ENCODE peak calls at places on chromosome 2, in ten cellular contexts. I, M, F, B, L, A, Y, C, R and H are unnamed samples.

GRCh38 chr2:112001942-112002341 is 53.1 kb upstream of the TMEM87B start:
- DNase-seq in R (no peak), C (no peak), Y (no peak), F (no peak), M (no peak), B (no peak), A (no peak), I (no peak), L (no peak), H (no peak)

GRCh38 chr2:54360055-54360792 is 95.9 kb upstream of the SPTBN1 start:
- DNase-seq in C (no peak), A (peak; percentile 67), Y (peak; percentile 70), L (no peak), M (no peak), R (no peak), I (peak; percentile 67), B (no peak), F (no peak), H (no peak)

GRCh38 chr2:23760746-23761145 is 166.2 kb downstream of the ATAD2B start:
- DNase-seq in M (no peak), R (no peak), C (peak; percentile 7), Y (no peak), I (peak; percentile 80), F (no peak), A (no peak), B (no peak), L (no peak), H (no peak)

GRCh38 chr2:20516646-20517341 is 69.9 kb downstream of the RHOB start:
- DNase-seq in B (peak; percentile 70), I (peak; percentile 42), Y (no peak), R (no peak), L (no peak), C (peak; percentile 58), M (no peak), A (no peak), F (peak; percentile 39), H (no peak)

GRCh38 chr2:215002500-215002899 is 135.9 kb downstream of the ABCA12 start:
- DNase-seq in M (no peak), I (peak; percentile 46), B (no peak), Y (no peak), C (peak; percentile 39), R (peak; percentile 57), F (no peak), A (no peak), L (no peak), H (no peak)

GRCh38 chr2:8576525-8577157 is 105.2 kb upstream of the ID2 start:
- DNase-seq in A (no peak), R (no peak), B (no peak), C (no peak), F (peak; percentile 33), M (no peak), Y (peak; percentile 70), I (no peak), L (peak; percentile 29), H (no peak)

GRCh38 chr2:13581471-13581870 is 864.7 kb downstream of the TRIB2 start:
- DNase-seq in I (no peak), F (no peak), B (no peak), A (no peak), L (no peak), Y (no peak), C (no peak), M (no peak), R (no peak), H (no peak)

GRCh38 chr2:4914551-4914950 is 777.6 kb upstream of the SOX11 start:
- DNase-seq in R (no peak), I (no peak), F (peak; percentile 16), B (no peak), L (no peak), Y (no peak), C (no peak), M (no peak), A (no peak), H (no peak)

GRCh38 chr2:94870392-94871225 is 621 bp upstream of the TEKT4 start:
- DNase-seq in B (no peak), F (no peak), A (no peak), R (peak; percentile 50), I (no peak), L (no peak), M (peak; percentile 50), C (peak; percentile 17), Y (no peak), H (no peak)

GRCh38 chr2:94869552-94870391 is 1.5 kb upstream of the TEKT4 start:
- DNase-seq in B (no peak), L (no peak), F (no peak), R (no peak), I (no peak), C (no peak), Y (no peak), A (no peak), M (peak; percentile 43), H (no peak)

GRCh38 chr2:94872676-94873361 is 1.6 kb downstream of the TEKT4 start:
- DNase-seq in L (no peak), C (no peak), F (no peak), B (no peak), Y (no peak), R (no peak), M (no peak), A (no peak), I (no peak), H (no peak)

GRCh38 chr2:94872088-94872618 is 923 bp downstream of the TEKT4 start:
- DNase-seq in C (no peak), B (no peak), I (no peak), A (no peak), F (no peak), Y (no peak), L (no peak), R (no peak), M (no peak), H (no peak)

DNA sequence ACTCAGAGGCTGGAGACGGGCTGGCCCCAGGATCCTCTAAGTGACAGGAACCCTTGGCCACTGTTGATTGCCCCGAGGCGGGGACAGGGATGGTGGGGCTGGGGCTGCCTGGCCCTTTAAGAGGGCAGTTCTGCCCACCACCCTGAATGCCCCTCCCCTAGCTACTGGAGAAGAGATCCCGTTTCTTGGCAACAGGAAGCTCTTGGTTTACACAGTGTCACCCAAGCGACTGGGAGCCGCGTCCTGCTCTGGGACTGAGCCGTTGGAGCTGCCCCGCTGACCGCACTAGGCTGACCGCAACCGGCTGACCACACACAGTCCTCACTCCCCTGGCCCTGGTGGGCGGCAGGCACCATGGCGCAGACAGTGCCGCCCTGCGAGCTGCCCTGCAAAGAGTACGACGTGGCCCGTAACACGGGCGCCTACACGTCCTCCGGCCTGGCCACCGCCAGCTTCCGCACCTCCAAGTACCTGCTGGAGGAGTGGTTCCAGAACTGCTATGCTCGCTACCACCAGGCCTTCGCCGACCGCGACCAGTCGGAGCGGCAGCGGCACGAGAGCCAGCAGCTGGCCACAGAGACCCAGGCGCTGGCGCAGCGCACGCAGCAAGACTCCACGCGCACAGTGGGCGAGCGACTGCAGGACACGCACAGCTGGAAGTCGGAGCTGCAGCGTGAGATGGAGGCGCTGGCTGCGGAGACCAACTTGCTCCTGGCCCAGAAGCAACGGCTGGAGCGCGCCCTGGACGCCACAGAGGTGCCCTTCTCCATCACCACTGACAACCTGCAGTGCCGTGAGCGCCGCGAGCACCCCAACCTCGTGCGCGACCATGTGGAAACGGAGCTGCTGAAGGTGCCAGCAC is at the start of gene TEKT4:
- DNase-seq in M (peak; percentile 55), C (no peak), A (no peak), I (no peak), R (no peak), L (no peak), Y (no peak), B (no peak), F (no peak), H (no peak)
- H3K27me3 ChIP-seq in M (no peaks in the 10 kb centered on the region), C (peaks cover 32% of the 10 kb centered on the region), A (peaks cover 18% of the 10 kb centered on the region), I (peaks cover 2% of the 10 kb centered on the region), R (no peaks in the 10 kb centered on the region), L (peaks cover 43% of the 10 kb centered on the region), Y (peaks cover 14% of the 10 kb centered on the region), B (no peaks in the 10 kb centered on the region), F (peaks cover 21% of the 10 kb centered on the region), H (no peaks in the 10 kb centered on the region)

GRCh38 chr2:74894261-74895030 is 60.5 kb downstream of the HK2 start:
- DNase-seq in R (no peak), M (no peak), B (no peak), A (no peak), Y (no peak), F (no peak), C (no peak), I (peak; percentile 78), L (no peak), H (no peak)
- TF ChIP-seq POLR2A in R (no peak), M (no peak), B (no peak), A (no peak), Y (no peak), F (no peak), C (no peak), I (no peak), L (no peak), H (no peak)

GRCh38 chr2:113273031-113273551 is 5.6 kb downstream of the PAX8 start:
- DNase-seq in B (no peak), F (no peak), Y (no peak), C (peak; percentile 28), L (no peak), I (peak; percentile 47), A (no peak), M (no peak), R (peak; percentile 28), H (no peak)
- H3K27me3 ChIP-seq in B (peaks cover 8% of the 10 kb centered on the region), F (peaks cover 28% of the 10 kb centered on the region), Y (peaks cover 66% of the 10 kb centered on the region), C (peaks cover 15% of the 10 kb centered on the region), L (peaks cover 77% of the 10 kb centered on the region), I (peaks cover 78% of the 10 kb centered on the region), A (peaks cover 86% of the 10 kb centered on the region), M (no peaks in the 10 kb centered on the region), R (peaks cover 19% of the 10 kb centered on the region), H (peaks cover 23% of the 10 kb centered on the region)

GRCh38 chr2:219551412-219551811 is 7.6 kb downstream of the TMEM198 start:
- DNase-seq in L (no peak), Y (peak; percentile 64), A (no peak), F (no peak), C (no peak), R (peak; percentile 70), I (peak; percentile 49), B (no peak), M (no peak), H (no peak)

GRCh38 chr2:219551863-219552381 is 8.1 kb downstream of the TMEM198 start:
- DNase-seq in A (no peak), I (no peak), C (no peak), R (no peak), B (no peak), F (no peak), Y (peak; percentile 52), L (peak; percentile 23), M (no peak), H (no peak)

GRCh38 chr2:219553168-219553417 is 9.3 kb downstream of the TMEM198 start:
- DNase-seq in B (no peak), M (no peak), A (no peak), L (no peak), R (no peak), I (no peak), Y (no peak), C (no peak), F (no peak), H (no peak)

GRCh38 chr2:219553463-219553862 is 9.6 kb downstream of the TMEM198 start:
- DNase-seq in F (no peak), B (no peak), Y (no peak), A (no peak), I (no peak), M (no peak), L (no peak), R (no peak), C (no peak), H (no peak)

DNA sequence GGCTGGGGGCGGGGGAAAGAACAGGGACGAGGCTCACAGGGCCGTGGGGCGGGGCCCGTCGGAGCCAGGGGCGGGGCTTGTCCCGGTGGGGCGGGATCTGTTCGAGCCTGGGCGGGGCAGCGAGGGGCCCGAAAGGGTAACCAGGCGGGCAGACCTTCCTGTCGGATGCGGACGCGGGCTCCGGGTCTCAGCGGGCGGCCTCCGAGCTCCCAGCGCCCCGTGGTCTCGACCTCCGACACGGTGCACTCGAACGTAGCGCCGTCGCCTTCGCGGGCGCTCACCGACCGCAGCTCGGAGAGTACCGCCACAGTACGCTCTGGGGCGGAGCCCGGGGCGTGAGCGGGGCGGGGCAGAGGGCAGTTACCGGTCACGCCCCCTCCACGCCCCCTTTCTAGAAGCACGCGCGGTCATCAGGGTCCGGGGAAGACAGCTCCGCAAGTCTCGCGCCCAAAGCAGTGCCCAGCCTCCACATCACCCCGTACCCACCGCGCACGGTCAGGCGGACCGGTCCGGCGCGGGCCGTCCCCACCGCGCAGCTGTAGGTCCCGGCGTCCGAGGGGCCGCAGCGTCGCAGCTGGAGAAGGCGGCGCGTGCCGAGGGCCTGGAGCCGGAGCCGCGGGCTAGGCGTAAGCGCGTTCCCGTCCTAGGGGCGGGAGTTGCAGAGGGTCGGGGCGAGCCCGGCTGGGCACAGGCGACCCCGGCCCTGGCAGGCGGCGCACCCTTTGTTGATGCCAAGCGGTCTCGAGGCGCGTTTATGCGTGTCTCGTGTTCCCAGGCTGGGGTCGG is 8.7 kb downstream of the TMEM198 start:
- DNase-seq in F (peak; percentile 73), B (no peak), R (peak; percentile 87), A (peak; percentile 85), Y (peak; percentile 91), L (peak; percentile 90), M (peak; percentile 90), I (peak; percentile 65), C (peak; percentile 79), H (peak; percentile 97)
- TF ChIP-seq POLR2A in F (no peak), B (no peak), R (no peak), A (no peak), Y (no peak), L (no peak), M (no peak), I (no peak), C (no peak), H (no peak)